ENCODE peak calls at places on chromosomes 13 and 19, in five cellular contexts. Y is cardiac muscle cell; L is effector memory CD4-positive, alpha-beta T cell; A is psoas muscle; B is mucosa of descending colon. W is an unnamed sample.

GRCh38 chr19:4374451-4375163 is 25.7 kb downstream of the SH3GL1 start:
- DNase-seq in Y (peak; percentile 84), L (no peak), A (peak; percentile 95), B (peak; percentile 65), W (peak; percentile 84)

GRCh38 chr19:54133957-54134590 is 3.5 kb upstream of the CNOT3 start:
- DNase-seq in Y (peak; percentile 52), L (no peak), A (no peak), B (no peak), W (no peak)

GRCh38 chr13:80871481-80871880 is 530.6 kb upstream of the SPRY2 start:
- DNase-seq in Y (peak; percentile 36), L (no peak), A (no peak), B (no peak), W (no peak)

GRCh38 chr19:44807652-44808462 is 1.0 kb upstream of the BCAM start:
- DNase-seq in Y (peak; percentile 57), L (no peak), A (no peak), B (no peak), W (peak; percentile 57)

GRCh38 chr13:28964052-28964451 is 143.9 kb downstream of the MTUS2 start:
- DNase-seq in Y (no peak), L (no peak), A (no peak), B (no peak), W (no peak)

GRCh38 chr13:27481766-27482165 is 31.4 kb upstream of the MTIF3 start:
- DNase-seq in Y (peak; percentile 51), L (no peak), A (no peak), B (peak; percentile 71), W (peak; percentile 50)

GRCh38 chr19:40422428-40423226 is 3.2 kb downstream of the SERTAD1 start:
- DNase-seq in Y (no peak), L (no peak), A (no peak), B (no peak), W (no peak)

GRCh38 chr19:32318884-32319520 is 26.4 kb upstream of the ZNF507 start:
- DNase-seq in Y (no peak), L (no peak), A (no peak), B (no peak), W (peak; percentile 14)

GRCh38 chr19:11342429-11342828 is 3.0 kb upstream of the RAB3D start:
- DNase-seq in Y (no peak), L (no peak), A (no peak), B (no peak), W (no peak)

GRCh38 chr13:28763887-28764286 is 45.1 kb upstream of the SLC46A3 start:
- DNase-seq in Y (no peak), L (no peak), A (no peak), B (no peak), W (no peak)

GRCh38 chr13:107271226-107271625 is 703.3 kb upstream of the ARGLU1 start:
- DNase-seq in Y (peak; percentile 79), L (no peak), A (no peak), B (no peak), W (no peak)

GRCh38 chr19:50044922-50045321 is 19.1 kb downstream of the ZNF473 start:
- DNase-seq in Y (no peak), L (no peak), A (no peak), B (no peak), W (no peak)

GRCh38 chr19:46821512-46822359 is 28.9 kb downstream of the AP2S1 start:
- DNase-seq in Y (no peak), L (peak; percentile 36), A (no peak), B (peak; percentile 76), W (no peak)

GRCh38 chr19:17755977-17756670 is 4.8 kb downstream of the FCHO1 start:
- DNase-seq in Y (peak; percentile 58), L (no peak), A (no peak), B (peak; percentile 54), W (peak; percentile 40)

GRCh38 chr13:112635323-112635722 is 47.4 kb upstream of the TUBGCP3 start:
- DNase-seq in Y (no peak), L (no peak), A (no peak), B (no peak), W (no peak)

GRCh38 chr13:43543331-43543730 is 243.4 kb downstream of the ENOX1 start:
- DNase-seq in Y (no peak), L (no peak), A (no peak), B (no peak), W (no peak)

GRCh38 chr13:40208517-40208916 is 457.9 kb downstream of the FOXO1 start:
- DNase-seq in Y (no peak), L (no peak), A (no peak), B (no peak), W (no peak)

GRCh38 chr13:24270639-24271131 is 38.7 kb upstream of the C1QTNF9 start:
- DNase-seq in Y (peak; percentile 40), L (peak; percentile 42), A (peak; percentile 63), B (peak; percentile 72), W (peak; percentile 82)

GRCh38 chr13:48875071-48875470 is 100.6 kb upstream of the FNDC3A start:
- DNase-seq in Y (no peak), L (no peak), A (no peak), B (no peak), W (no peak)

GRCh38 chr13:79999601-80000000 is 341.3 kb downstream of the SPRY2 start:
- DNase-seq in Y (no peak), L (no peak), A (no peak), B (no peak), W (no peak)

GRCh38 chr13:51035469-51035868 is 75.6 kb downstream of the C13orf42 start:
- DNase-seq in Y (no peak), L (no peak), A (no peak), B (no peak), W (no peak)

GRCh38 chr19:40144151-40144550 is 47.1 kb upstream of the MAP3K10 start:
- DNase-seq in Y (no peak), L (no peak), A (no peak), B (no peak), W (no peak)

GRCh38 chr13:50693755-50694154 is 149.7 kb downstream of the DLEU7 start:
- DNase-seq in Y (peak; percentile 73), L (no peak), A (no peak), B (no peak), W (no peak)

GRCh38 chr13:45538382-45538781 is 73.6 kb downstream of the COG3 start:
- DNase-seq in Y (no peak), L (no peak), A (no peak), B (no peak), W (no peak)

GRCh38 chr13:27035892-27036235 is 135.7 kb downstream of the USP12 start:
- DNase-seq in Y (peak; percentile 19), L (no peak), A (no peak), B (no peak), W (no peak)

GRCh38 chr19:50224986-50225747 is 21.7 kb downstream of the MYH14 start:
- DNase-seq in Y (no peak), L (no peak), A (no peak), B (no peak), W (no peak)

GRCh38 chr13:43333176-43333575 is 309.8 kb downstream of the DNAJC15 start:
- DNase-seq in Y (no peak), L (no peak), A (no peak), B (no peak), W (no peak)

GRCh38 chr13:109412232-109412935 is 374.0 kb downstream of the IRS2 start:
- DNase-seq in Y (peak; percentile 72), L (no peak), A (no peak), B (peak; percentile 46), W (peak; percentile 17)

GRCh38 chr13:47133024-47133445 is 236.2 kb upstream of the HTR2A start:
- DNase-seq in Y (no peak), L (no peak), A (no peak), B (no peak), W (no peak)

GRCh38 chr19:42176649-42176989 is 40.9 kb downstream of the DEDD2 start:
- DNase-seq in Y (no peak), L (no peak), A (no peak), B (no peak), W (no peak)

GRCh38 chr13:35699805-35700204 is 223.3 kb upstream of the MAB21L1 start:
- DNase-seq in Y (peak; percentile 28), L (no peak), A (no peak), B (no peak), W (no peak)

GRCh38 chr19:8307400-8307964 is 676 bp downstream of the CD320 start:
- DNase-seq in Y (no peak), L (no peak), A (no peak), B (no peak), W (peak; percentile 16)

GRCh38 chr19:15476334-15476733 is 3.0 kb downstream of the PGLYRP2 start:
- DNase-seq in Y (no peak), L (no peak), A (no peak), B (no peak), W (no peak)
- H3K36me3 ChIP-seq in Y (no peaks in the 10 kb centered on the region), L (no peaks in the 10 kb centered on the region), A (no peaks in the 10 kb centered on the region), B (no peaks in the 10 kb centered on the region), W (no peaks in the 10 kb centered on the region)

DNA sequence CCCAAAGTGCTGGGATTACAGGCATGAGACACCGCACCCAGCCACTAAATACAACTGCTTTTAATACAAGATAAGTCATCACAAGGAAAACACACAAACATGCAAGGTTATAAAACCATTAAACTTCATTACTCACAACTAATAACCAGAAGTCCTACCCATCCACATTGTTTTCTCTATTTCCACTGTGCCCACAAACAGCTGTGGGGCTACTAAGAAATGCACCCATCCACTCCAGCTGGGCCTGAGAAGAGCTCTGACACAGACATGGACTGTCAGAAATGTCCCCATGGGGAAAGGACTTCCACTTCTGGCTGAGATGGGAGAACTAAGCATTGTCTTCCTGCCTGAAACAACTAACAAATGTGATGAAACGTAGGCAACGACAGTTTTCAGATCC is 17.2 kb downstream of the SAFB2 start:
- DNase-seq in Y (no peak), L (no peak), A (no peak), B (no peak), W (no peak)
- H3K36me3 ChIP-seq in Y (peaks cover 68% of the 10 kb centered on the region), L (peaks cover 93% of the 10 kb centered on the region), A (peaks cover 96% of the 10 kb centered on the region), B (peaks cover 25% of the 10 kb centered on the region), W (peaks cover 41% of the 10 kb centered on the region)

GRCh38 chr13:97385146-97385545 is 48.8 kb upstream of the RAP2A start:
- DNase-seq in Y (no peak), L (no peak), A (no peak), B (no peak), W (no peak)
- H3K36me3 ChIP-seq in Y (no peaks in the 10 kb centered on the region), L (no peaks in the 10 kb centered on the region), A (peaks cover 16% of the 10 kb centered on the region), B (no peaks in the 10 kb centered on the region), W (no peaks in the 10 kb centered on the region)

GRCh38 chr19:13761423-13761822 is 2.9 kb upstream of the MRI1 start:
- DNase-seq in Y (no peak), L (no peak), A (no peak), B (no peak), W (no peak)

GRCh38 chr19:13764101-13764807 is at the start of gene MRI1:
- DNase-seq in Y (peak; percentile 82), L (peak; percentile 48), A (peak; percentile 89), B (peak; percentile 87), W (peak; percentile 80)

GRCh38 chr19:13763300-13763699 is 1.0 kb upstream of the MRI1 start:
- DNase-seq in Y (no peak), L (no peak), A (no peak), B (no peak), W (no peak)

GRCh38 chr19:13764821-13765394 is 586 bp downstream of the MRI1 start:
- DNase-seq in Y (no peak), L (no peak), A (peak; percentile 60), B (peak; percentile 62), W (peak; percentile 35)

DNA sequence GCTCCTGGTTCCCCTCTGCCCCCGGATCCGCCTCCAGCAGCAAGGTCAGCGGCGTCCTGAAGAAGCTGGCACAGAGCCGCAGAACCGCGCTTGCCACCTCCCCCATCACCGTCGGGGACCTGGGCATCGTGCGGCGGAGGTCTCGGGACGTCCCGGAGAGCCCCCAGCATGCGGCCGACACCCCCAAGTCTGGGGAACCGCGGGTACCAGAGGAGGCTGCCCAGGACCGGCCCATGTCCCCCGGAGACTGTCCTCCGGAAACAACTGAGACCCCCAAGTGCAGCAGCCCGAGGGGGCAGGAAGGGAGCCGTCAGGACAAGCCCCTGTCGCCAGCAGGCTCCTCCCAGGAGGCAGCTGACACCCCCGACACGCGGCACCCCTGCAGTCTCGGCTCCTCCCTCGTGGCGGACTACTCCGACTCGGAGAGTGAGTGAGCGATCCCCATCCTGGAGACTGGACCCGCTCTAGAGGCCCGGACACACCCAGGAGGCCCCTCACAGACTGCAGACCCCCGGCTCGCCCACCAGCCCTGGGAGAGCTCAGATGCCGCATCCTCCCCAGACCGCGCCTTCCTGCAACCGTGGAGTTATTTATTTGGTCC is 1.6 kb upstream of the MRI1 start:
- DNase-seq in Y (no peak), L (no peak), A (no peak), B (no peak), W (no peak)
- H3K36me3 ChIP-seq in Y (peaks cover 26% of the 10 kb centered on the region), L (peaks cover 27% of the 10 kb centered on the region), A (peaks cover 58% of the 10 kb centered on the region), B (no peaks in the 10 kb centered on the region), W (peaks cover 8% of the 10 kb centered on the region)

W was measured in body of pancreas.